ENCODE peak calls at places on chromosomes 5 and 9, in six cellular contexts. W is body of pancreas, O is uterus, A is tibial nerve, C is H1, R is IMR-90. Q is an unnamed sample.

GRCh38 chr5:73135429-73136276 is 15.3 kb downstream of the TMEM171 start:
- DNase-seq in W (no peak), O (no peak), A (no peak), C (no peak), R (peak; percentile 42), Q (peak; percentile 45)

GRCh38 chr5:139390639-139391569 is 1.2 kb upstream of the MZB1 start:
- DNase-seq in W (no peak), O (no peak), A (no peak), C (no peak), R (no peak), Q (no peak)

GRCh38 chr5:95565280-95565920 is 10.5 kb downstream of the ARSK start:
- DNase-seq in W (no peak), O (no peak), A (no peak), C (no peak), R (peak; percentile 52), Q (no peak)

GRCh38 chr5:118548761-118549160 is 439.6 kb downstream of the DTWD2 start:
- DNase-seq in W (no peak), O (no peak), A (no peak), C (no peak), R (peak; percentile 28), Q (no peak)

GRCh38 chr5:83026507-83026906 is 50.7 kb downstream of the TMEM167A start:
- DNase-seq in W (no peak), O (no peak), A (no peak), C (no peak), R (no peak), Q (no peak)

GRCh38 chr5:908172-908571 is 15.5 kb downstream of the TRIP13 start:
- DNase-seq in W (peak; percentile 4), O (peak; percentile 9), A (no peak), C (no peak), R (no peak), Q (no peak)

GRCh38 chr5:148060881-148061280 is 2.9 kb upstream of the SPINK5 start:
- DNase-seq in W (no peak), O (no peak), A (no peak), C (no peak), R (no peak), Q (no peak)

GRCh38 chr9:74496819-74497749 is at the start of gene RORB:
- DNase-seq in W (peak; percentile 34), O (peak; percentile 46), A (no peak), C (no peak), R (peak; percentile 5), Q (peak; percentile 91)

GRCh38 chr9:136901516-136902258 is 15.4 kb downstream of the TRAF2 start:
- DNase-seq in W (peak; percentile 50), O (peak; percentile 48), A (no peak), C (no peak), R (peak; percentile 45), Q (peak; percentile 88)

GRCh38 chr9:126605792-126606482 is 7.8 kb upstream of the LMX1B start:
- DNase-seq in W (no peak), O (no peak), A (no peak), C (no peak), R (no peak), Q (no peak)

GRCh38 chr9:70256123-70256551 is 2.6 kb upstream of the SMC5 start:
- DNase-seq in W (no peak), O (no peak), A (no peak), C (no peak), R (peak; percentile 89), Q (no peak)

GRCh38 chr5:16690243-16690839 is 73.5 kb upstream of the RETREG1 start:
- DNase-seq in W (peak; percentile 36), O (no peak), A (no peak), C (no peak), R (peak; percentile 51), Q (no peak)

GRCh38 chr9:105515811-105516413 is 42.0 kb upstream of the FKTN start:
- DNase-seq in W (no peak), O (no peak), A (no peak), C (peak; percentile 15), R (no peak), Q (no peak)

GRCh38 chr5:91641730-91642350 is 258.7 kb upstream of the ARRDC3 start:
- DNase-seq in W (no peak), O (no peak), A (no peak), C (no peak), R (peak; percentile 41), Q (no peak)

GRCh38 chr9:128206484-128206883 is 3.3 kb downstream of the DNM1 start:
- DNase-seq in W (no peak), O (no peak), A (no peak), C (no peak), R (no peak), Q (no peak)

GRCh38 chr5:174187481-174187880 is 142.0 kb downstream of the NSG2 start:
- DNase-seq in W (no peak), O (no peak), A (no peak), C (no peak), R (no peak), Q (no peak)

GRCh38 chr5:147935032-147935431 is 28.7 kb upstream of the C5orf46 start:
- DNase-seq in W (no peak), O (no peak), A (no peak), C (peak; percentile 15), R (peak; percentile 62), Q (no peak)

GRCh38 chr5:163649522-163649921 is 144.1 kb downstream of the MAT2B start:
- DNase-seq in W (peak; percentile 25), O (no peak), A (no peak), C (no peak), R (peak; percentile 62), Q (no peak)

GRCh38 chr5:67805666-67806348 is 409.7 kb upstream of the PIK3R1 start:
- DNase-seq in W (no peak), O (no peak), A (no peak), C (no peak), R (no peak), Q (no peak)

GRCh38 chr5:120538149-120538548 is 74.0 kb downstream of the PRR16 start:
- DNase-seq in W (no peak), O (no peak), A (no peak), C (no peak), R (peak; percentile 90), Q (no peak)

GRCh38 chr9:113957778-113958430 is 81.8 kb downstream of the ZNF618 start:
- DNase-seq in W (no peak), O (no peak), A (no peak), C (no peak), R (peak; percentile 94), Q (peak; percentile 75)

DNA sequence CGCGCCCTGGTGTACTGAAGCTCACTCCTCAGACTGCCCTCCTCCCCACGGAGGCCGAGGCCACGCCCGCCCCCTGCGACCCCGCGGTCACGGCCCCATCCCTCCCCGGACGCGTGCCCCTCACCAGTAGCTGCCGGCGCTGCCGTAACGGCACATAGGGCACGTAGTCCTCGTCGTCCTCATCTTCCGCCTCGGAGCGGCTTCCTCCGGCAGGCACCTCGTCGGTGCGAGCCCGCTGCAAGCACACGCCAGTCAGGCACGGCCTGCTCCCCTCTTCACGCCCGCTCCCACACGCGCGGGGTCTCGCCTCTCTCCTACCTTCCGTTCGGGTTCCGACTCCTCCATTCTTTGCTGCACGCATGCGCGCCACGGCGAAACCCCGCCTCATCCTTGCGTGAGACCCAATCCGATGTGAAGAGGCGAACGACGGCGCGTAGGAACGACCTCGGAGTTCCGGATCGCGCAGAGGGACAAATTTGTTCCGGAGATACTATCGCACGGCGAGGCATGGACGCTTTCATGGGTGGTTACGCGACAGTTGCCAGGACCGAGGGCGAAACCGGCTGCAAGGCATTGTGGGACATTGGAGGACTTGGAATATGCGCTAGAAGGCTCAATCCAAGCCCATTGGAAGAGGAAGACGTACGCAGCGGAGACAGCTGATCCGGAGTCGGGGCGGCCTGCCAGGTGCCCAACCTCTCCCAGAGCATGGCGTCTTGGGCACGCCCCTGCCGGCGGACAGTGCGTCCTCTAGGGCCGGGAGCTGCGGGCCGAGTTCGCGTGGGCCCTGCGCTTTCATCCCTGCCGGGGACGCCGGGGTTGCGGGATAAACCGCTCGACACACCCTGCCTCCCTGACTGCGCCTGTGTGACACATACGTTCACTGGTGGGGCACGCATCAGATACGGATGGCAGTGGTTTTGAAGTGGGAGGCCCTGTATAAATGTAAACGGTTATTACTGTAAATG is at the start of gene DDX41:
- DNase-seq in W (peak; percentile 98), O (peak; percentile 97), A (peak; percentile 94), C (peak; percentile 90), R (peak; percentile 99), Q (peak; percentile 99)
- TF ChIP-seq CTCF in W (peak; percentile 30), O (peak; percentile 9), A (peak; percentile 7), C (no peak), R (no peak), Q (no peak)

GRCh38 chr9:133615101-133615896 is 6.1 kb upstream of the FAM163B start:
- DNase-seq in W (no peak), O (no peak), A (no peak), C (no peak), R (no peak), Q (no peak)
- TF ChIP-seq POLR2A in W (no peak), O (no peak), A (no peak), C (no peak), R (no peak), Q (no peak)

DNA sequence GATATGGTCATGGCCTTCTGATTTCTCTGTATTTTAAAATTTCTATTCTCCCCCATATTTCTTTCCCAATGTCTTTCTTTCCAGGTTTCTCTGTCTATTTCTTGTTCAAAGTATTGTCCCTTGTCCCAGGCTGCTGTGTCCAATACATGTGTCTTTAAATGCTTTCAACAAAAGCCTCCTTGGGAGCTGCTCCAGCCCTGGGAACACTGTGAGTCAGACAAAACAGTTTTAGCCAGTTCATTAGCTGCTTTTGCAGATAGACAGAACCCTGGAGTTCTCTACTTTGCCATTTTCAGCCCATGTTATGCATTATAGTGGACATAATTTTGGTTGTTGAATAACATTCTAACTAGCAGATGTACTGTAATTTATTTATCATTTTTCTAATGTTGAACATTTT is 20.5 kb upstream of the JAK2 start:
- DNase-seq in W (no peak), O (no peak), A (no peak), C (no peak), R (no peak), Q (no peak)
- H3K4me3 ChIP-seq in W (no peak overlapping the region), O (no peak overlapping the region), A (no peak overlapping the region), C (no peak overlapping the region), R (no peak overlapping the region), Q (no peak overlapping the region)

GRCh38 chr5:42636425-42636824 is 120.2 kb upstream of the CCDC152 start:
- DNase-seq in W (no peak), O (no peak), A (no peak), C (no peak), R (no peak), Q (no peak)
- TF ChIP-seq CTCF in W (no peak), O (no peak), A (no peak), C (no peak), R (no peak), Q (no peak)

GRCh38 chr9:95874989-95875304 is 544 bp upstream of the ERCC6L2 start:
- DNase-seq in W (peak; percentile 37), O (peak; percentile 49), A (peak; percentile 26), C (no peak), R (no peak), Q (peak; percentile 34)

GRCh38 chr9:95876595-95876994 is 1.1 kb downstream of the ERCC6L2 start:
- DNase-seq in W (no peak), O (no peak), A (no peak), C (no peak), R (peak; percentile 22), Q (no peak)

GRCh38 chr9:95876138-95876444 is 600 bp downstream of the ERCC6L2 start:
- DNase-seq in W (no peak), O (no peak), A (no peak), C (no peak), R (no peak), Q (no peak)

GRCh38 chr9:95874303-95874988 is 1.0 kb upstream of the ERCC6L2 start:
- DNase-seq in W (no peak), O (no peak), A (no peak), C (no peak), R (peak; percentile 7), Q (no peak)

GRCh38 chr9:95875305-95876137 is at the start of gene ERCC6L2:
- DNase-seq in W (peak; percentile 95), O (peak; percentile 96), A (peak; percentile 89), C (peak; percentile 98), R (peak; percentile 99), Q (peak; percentile 98)
- TF ChIP-seq POLR2A in W (peak; percentile 88), O (peak; percentile 63), A (peak; percentile 61), C (peak; percentile 99), R (peak; percentile 96), Q (no peak)